ENCODE peak calls at places on chromosomes 5 and 9, in six cellular contexts. Y, X, H, T, O and I are unnamed samples.

GRCh38 chr5:149837680-149838269 is 106.8 kb downstream of the PDE6A start:
- DNase-seq in Y (peak; percentile 77), X (no peak), H (peak; percentile 82), T (peak; percentile 18), O (no peak), I (no peak)

GRCh38 chr9:116155700-116156045 is 2.1 kb downstream of the PAPPA start:
- DNase-seq in Y (peak; percentile 74), X (no peak), H (no peak), T (no peak), O (no peak), I (no peak)

GRCh38 chr5:171342362-171343111 is 33.5 kb downstream of the TLX3 start:
- DNase-seq in Y (peak; percentile 77), X (peak; percentile 14), H (peak; percentile 48), T (peak; percentile 4), O (no peak), I (peak; percentile 3)

GRCh38 chr9:136353757-136354488 is 9.6 kb downstream of the DNLZ start:
- DNase-seq in Y (no peak), X (peak; percentile 48), H (no peak), T (no peak), O (no peak), I (no peak)

GRCh38 chr5:123344819-123345426 is 78.3 kb downstream of the CEP120 start:
- DNase-seq in Y (peak; percentile 69), X (no peak), H (peak; percentile 9), T (no peak), O (no peak), I (peak; percentile 0)

GRCh38 chr9:122179690-122180074 is 20.0 kb downstream of the MORN5 start:
- DNase-seq in Y (no peak), X (no peak), H (no peak), T (no peak), O (no peak), I (no peak)

GRCh38 chr9:134909511-134910105 is 8.1 kb downstream of the FCN1 start:
- DNase-seq in Y (no peak), X (no peak), H (no peak), T (no peak), O (no peak), I (no peak)

GRCh38 chr9:129544766-129545165 is 76.1 kb downstream of the C9orf50 start:
- DNase-seq in Y (peak; percentile 24), X (no peak), H (no peak), T (no peak), O (no peak), I (no peak)

GRCh38 chr5:9774472-9775079 is 144.4 kb upstream of the TAS2R1 start:
- DNase-seq in Y (peak; percentile 93), X (no peak), H (peak; percentile 77), T (no peak), O (no peak), I (no peak)

GRCh38 chr9:29740518-29740917 is 2167.2 kb upstream of the C9orf72 start:
- DNase-seq in Y (no peak), X (no peak), H (no peak), T (no peak), O (no peak), I (no peak)

GRCh38 chr5:126438871-126439270 is 15.7 kb downstream of the GRAMD2B start:
- DNase-seq in Y (no peak), X (no peak), H (no peak), T (no peak), O (no peak), I (no peak)

GRCh38 chr9:109918359-109919163 is 138.6 kb downstream of the PALM2AKAP2 start:
- DNase-seq in Y (no peak), X (no peak), H (no peak), T (peak; percentile 51), O (no peak), I (no peak)

GRCh38 chr5:68169898-68170297 is 45.7 kb upstream of the PIK3R1 start:
- DNase-seq in Y (peak; percentile 28), X (no peak), H (no peak), T (no peak), O (no peak), I (no peak)

GRCh38 chr5:136034976-136035375 is 6.2 kb downstream of the TGFBI start:
- DNase-seq in Y (no peak), X (peak; percentile 59), H (no peak), T (no peak), O (no peak), I (no peak)